ENCODE peak calls at places on chromosome 4, in five cellular contexts. T, F, K, A and X are unnamed samples.

GRCh38 chr4:31370866-31371465 is 650.8 kb downstream of the PCDH7 start:
- DNase-seq in T (peak; percentile 39), F (peak; percentile 28), K (peak; percentile 37), A (peak; percentile 31), X (peak; percentile 75)

GRCh38 chr4:105751718-105752299 is 43.2 kb downstream of the GSTCD start:
- DNase-seq in T (no peak), F (no peak), K (no peak), A (no peak), X (no peak)

GRCh38 chr4:139672732-139673131 is 7.1 kb downstream of the MGST2 start:
- DNase-seq in T (no peak), F (no peak), K (no peak), A (no peak), X (no peak)

GRCh38 chr4:186886759-186887158 is 163.1 kb upstream of the FAT1 start:
- DNase-seq in T (no peak), F (no peak), K (no peak), A (no peak), X (no peak)

GRCh38 chr4:173328236-173328901 is 5.8 kb downstream of the HMGB2 start:
- DNase-seq in T (no peak), F (peak; percentile 7), K (no peak), A (no peak), X (no peak)

GRCh38 chr4:125693233-125693632 is 378.5 kb downstream of the FAT4 start:
- DNase-seq in T (no peak), F (no peak), K (no peak), A (no peak), X (no peak)

GRCh38 chr4:190020790-190021717 is 6.0 kb downstream of the FRG2 start:
- DNase-seq in T (peak; percentile 59), F (peak; percentile 29), K (peak; percentile 24), A (peak; percentile 14), X (peak; percentile 60)

GRCh38 chr4:169620846-169621228 is 459 bp downstream of the CLCN3 start:
- DNase-seq in T (peak; percentile 57), F (no peak), K (peak; percentile 16), A (peak; percentile 21), X (peak; percentile 10)

GRCh38 chr4:113270520-113271319 is 221.3 kb downstream of the ANK2 start:
- DNase-seq in T (no peak), F (no peak), K (no peak), A (no peak), X (no peak)

GRCh38 chr4:113921089-113921842 is 58.2 kb downstream of the ARSJ start:
- DNase-seq in T (peak; percentile 41), F (peak; percentile 67), K (no peak), A (peak; percentile 62), X (no peak)

GRCh38 chr4:74967324-74967723 is 34.4 kb downstream of the PARM1 start:
- DNase-seq in T (no peak), F (no peak), K (no peak), A (no peak), X (no peak)

GRCh38 chr4:94127707-94128328 is 79.8 kb upstream of the SMARCAD1 start:
- DNase-seq in T (peak; percentile 54), F (peak; percentile 29), K (peak; percentile 30), A (peak; percentile 32), X (peak; percentile 33)

GRCh38 chr4:44861756-44862155 is 135.4 kb upstream of the GNPDA2 start:
- DNase-seq in T (no peak), F (no peak), K (no peak), A (no peak), X (peak; percentile 28)

GRCh38 chr4:165204462-165204830 is 2.9 kb upstream of the KLHL2 start:
- DNase-seq in T (peak; percentile 73), F (peak; percentile 63), K (no peak), A (peak; percentile 64), X (peak; percentile 69)

GRCh38 chr4:105140684-105141490 is 5.8 kb upstream of the TET2 start:
- DNase-seq in T (peak; percentile 50), F (no peak), K (peak; percentile 54), A (no peak), X (peak; percentile 47)

GRCh38 chr4:54487491-54487890 is 170.3 kb upstream of the KIT start:
- DNase-seq in T (peak; percentile 54), F (peak; percentile 51), K (no peak), A (peak; percentile 42), X (no peak)

GRCh38 chr4:4492161-4492847 is 49.5 kb downstream of the STX18 start:
- DNase-seq in T (peak; percentile 79), F (peak; percentile 77), K (no peak), A (peak; percentile 35), X (no peak)

GRCh38 chr4:107890779-107891178 is 40.6 kb upstream of the CYP2U1 start:
- DNase-seq in T (no peak), F (no peak), K (no peak), A (no peak), X (no peak)

GRCh38 chr4:37464373-37464772 is 219.8 kb downstream of the NWD2 start:
- DNase-seq in T (no peak), F (no peak), K (no peak), A (no peak), X (no peak)

GRCh38 chr4:87073570-87074470 is 139.0 kb downstream of the AFF1 start:
- DNase-seq in T (no peak), F (peak; percentile 62), K (no peak), A (no peak), X (peak; percentile 79)

GRCh38 chr4:148161601-148162000 is 280.6 kb downstream of the NR3C2 start:
- DNase-seq in T (no peak), F (no peak), K (no peak), A (no peak), X (no peak)

GRCh38 chr4:5051692-5052423 is 578 bp downstream of the STK32B start:
- DNase-seq in T (peak; percentile 53), F (peak; percentile 35), K (no peak), A (peak; percentile 20), X (no peak)

GRCh38 chr4:23788460-23788859 is 101.4 kb downstream of the PPARGC1A start:
- DNase-seq in T (no peak), F (peak; percentile 26), K (peak; percentile 47), A (peak; percentile 56), X (no peak)

GRCh38 chr4:90715242-90715641 is 588.0 kb downstream of the CCSER1 start:
- DNase-seq in T (no peak), F (no peak), K (no peak), A (no peak), X (no peak)

GRCh38 chr4:109011241-109012031 is 248.6 kb upstream of the ETNPPL start:
- DNase-seq in T (no peak), F (no peak), K (no peak), A (peak; percentile 40), X (no peak)

GRCh38 chr4:109007976-109008375 is 245.1 kb upstream of the ETNPPL start:
- DNase-seq in T (no peak), F (no peak), K (no peak), A (no peak), X (no peak)

GRCh38 chr4:109012286-109012880 is 249.5 kb upstream of the ETNPPL start:
- DNase-seq in T (no peak), F (no peak), K (no peak), A (no peak), X (no peak)

GRCh38 chr4:109009909-109010308 is 247.1 kb upstream of the ETNPPL start:
- DNase-seq in T (peak; percentile 84), F (peak; percentile 84), K (no peak), A (peak; percentile 75), X (no peak)

DNA sequence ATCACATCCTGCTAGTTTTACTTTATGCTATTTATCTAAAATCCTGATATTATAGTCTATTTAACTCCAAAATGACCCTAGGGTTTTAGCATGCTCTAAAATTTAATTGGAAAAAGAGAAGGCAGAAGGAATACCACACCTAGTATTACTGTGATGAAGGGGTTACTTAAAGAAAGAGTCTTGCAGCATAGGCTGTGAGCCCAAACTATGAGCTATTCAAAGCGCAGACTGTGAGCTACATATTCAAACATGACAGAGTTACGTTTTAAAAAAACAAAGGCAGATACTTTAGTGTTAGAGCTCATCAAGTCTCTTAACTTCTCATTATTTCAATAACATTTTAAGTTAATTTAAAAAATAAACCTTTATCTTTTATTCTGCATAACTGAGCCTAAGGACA is 247.7 kb upstream of the ETNPPL start:
- DNase-seq in T (no peak), F (peak; percentile 17), K (no peak), A (no peak), X (no peak)
- H3K9ac ChIP-seq in T (no peak overlapping the region), F (no peak overlapping the region), K (no peak overlapping the region), A (no peak overlapping the region), X (no peak overlapping the region)

GRCh38 chr4:146343199-146343598 is 128.9 kb downstream of the REELD1 start:
- DNase-seq in T (no peak), F (no peak), K (no peak), A (no peak), X (no peak)

GRCh38 chr4:146340798-146341197 is 126.5 kb downstream of the REELD1 start:
- DNase-seq in T (peak; percentile 77), F (peak; percentile 54), K (no peak), A (peak; percentile 28), X (peak; percentile 57)

GRCh38 chr4:146342600-146343192 is 128.4 kb downstream of the REELD1 start:
- DNase-seq in T (peak; percentile 56), F (peak; percentile 47), K (no peak), A (peak; percentile 22), X (peak; percentile 78)

GRCh38 chr4:146346276-146346675 is 131.9 kb downstream of the REELD1 start:
- DNase-seq in T (no peak), F (no peak), K (no peak), A (no peak), X (no peak)

DNA sequence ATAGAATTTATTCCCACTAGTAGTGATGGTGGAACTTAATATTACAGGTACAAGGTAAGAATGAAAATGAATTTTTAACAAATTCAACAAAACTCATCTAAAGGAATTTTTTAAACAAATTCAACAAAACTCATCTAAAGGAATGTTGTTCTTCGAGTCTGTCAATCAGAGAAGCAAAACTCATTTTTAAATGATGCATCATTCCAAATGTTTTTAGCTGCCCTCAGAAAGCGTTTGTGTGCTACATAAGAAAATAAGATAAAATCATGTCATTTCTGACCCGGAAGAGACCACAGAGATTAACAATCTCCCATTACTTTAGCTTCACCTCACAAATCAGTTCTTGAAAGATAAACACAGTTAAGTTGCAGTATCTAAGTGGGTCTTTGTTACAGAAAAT is 129.4 kb downstream of the REELD1 start:
- DNase-seq in T (no peak), F (no peak), K (no peak), A (no peak), X (peak; percentile 49)
- H3K9ac ChIP-seq in T (no peak overlapping the region), F (no peak overlapping the region), K (no peak overlapping the region), A (no peak overlapping the region), X (no peak overlapping the region)

DNA sequence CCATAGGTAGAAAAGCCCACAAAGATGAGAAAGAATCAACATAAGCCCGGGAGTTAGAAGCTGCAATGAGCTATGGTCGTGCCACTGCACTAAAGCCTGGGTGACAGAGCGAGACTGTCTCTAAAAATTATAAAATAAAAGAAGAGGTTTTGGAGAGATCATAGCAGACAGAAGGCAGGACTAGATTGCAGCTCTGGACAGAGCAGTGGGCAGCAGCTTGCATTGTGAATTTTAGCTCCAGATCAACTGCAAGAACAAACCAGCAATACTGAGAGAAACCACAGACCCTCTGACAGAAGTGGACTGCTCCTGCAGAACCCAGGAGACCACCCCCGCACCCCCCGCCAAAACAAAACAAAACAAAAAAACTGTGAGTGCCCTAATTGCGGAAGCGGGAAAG is 30.6 kb downstream of the SOWAHB start:
- DNase-seq in T (no peak), F (no peak), K (no peak), A (no peak), X (no peak)
- H3K9ac ChIP-seq in T (no peak overlapping the region), F (no peak overlapping the region), K (no peak overlapping the region), A (no peak overlapping the region), X (no peak overlapping the region)

DNA sequence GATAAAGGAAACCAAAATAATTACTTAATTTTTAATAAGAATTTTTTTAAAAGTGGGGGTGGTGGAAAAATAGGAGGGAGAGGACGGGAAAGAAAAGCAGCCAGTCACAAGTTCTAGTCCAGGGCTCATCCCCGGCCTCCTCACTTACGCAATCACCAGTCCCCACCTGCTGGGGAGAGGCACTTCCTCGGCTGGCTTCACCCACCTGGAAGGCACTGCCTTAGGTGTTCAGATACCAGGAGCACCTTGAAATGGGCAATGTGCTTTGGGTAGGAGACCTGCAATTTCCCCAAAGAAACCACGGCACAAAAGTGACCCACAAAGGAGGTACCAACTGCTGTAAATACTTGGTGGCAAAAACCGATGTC is 23.8 kb downstream of the AFAP1 start:
- DNase-seq in T (no peak), F (no peak), K (no peak), A (no peak), X (no peak)
- H3K9ac ChIP-seq in T (no peak overlapping the region), F (no peak overlapping the region), K (no peak overlapping the region), A (no peak overlapping the region), X (no peak overlapping the region)